ENCODE peak calls at places on chromosomes 4 and X, in seven cellular contexts. One of them, this sample, is unnamed.

GRCh38 chrX:150688911-150689451 is 4.2 kb upstream of the MTMR1 start:
- DNase-seq in glutamatergic neuron: no peak
- DNase-seq in neural crest cell: no peak
- DNase-seq in brain microvascular endothelial cell: peak
- DNase-seq in AG09309: peak
- DNase-seq in GM20000: no peak
- DNase-seq in K562: no peak
- DNase-seq in this sample: peak

GRCh38 chrX:11431833-11432232 is 138.6 kb downstream of the AMELX start:
- DNase-seq in glutamatergic neuron: no peak
- DNase-seq in neural crest cell: no peak
- DNase-seq in brain microvascular endothelial cell: no peak
- DNase-seq in AG09309: no peak
- DNase-seq in GM20000: no peak
- DNase-seq in K562: no peak
- DNase-seq in this sample: no peak

GRCh38 chr4:123417813-123418212 is 21.2 kb downstream of the SPRY1 start:
- DNase-seq in glutamatergic neuron: no peak
- DNase-seq in neural crest cell: no peak
- DNase-seq in brain microvascular endothelial cell: no peak
- DNase-seq in AG09309: no peak
- DNase-seq in GM20000: no peak
- DNase-seq in K562: no peak
- DNase-seq in this sample: no peak

GRCh38 chr4:1347410-1347864 is 429 bp downstream of the UVSSA start:
- DNase-seq in glutamatergic neuron: peak
- DNase-seq in neural crest cell: peak
- DNase-seq in brain microvascular endothelial cell: peak
- DNase-seq in AG09309: peak
- DNase-seq in GM20000: peak
- DNase-seq in K562: peak
- DNase-seq in this sample: peak

GRCh38 chrX:149938427-149939270 is at the start of gene EOLA2:
- DNase-seq in glutamatergic neuron: peak
- DNase-seq in neural crest cell: peak
- DNase-seq in brain microvascular endothelial cell: peak
- DNase-seq in AG09309: peak
- DNase-seq in GM20000: peak
- DNase-seq in K562: peak
- DNase-seq in this sample: peak

GRCh38 chr4:105280338-105280809 is 133.7 kb downstream of the TET2 start:
- DNase-seq in glutamatergic neuron: no peak
- DNase-seq in neural crest cell: no peak
- DNase-seq in brain microvascular endothelial cell: peak
- DNase-seq in AG09309: peak
- DNase-seq in GM20000: no peak
- DNase-seq in K562: no peak
- DNase-seq in this sample: peak

GRCh38 chrX:19190902-19191301 is 68.6 kb upstream of the ADGRG2 start:
- DNase-seq in glutamatergic neuron: no peak
- DNase-seq in neural crest cell: no peak
- DNase-seq in brain microvascular endothelial cell: no peak
- DNase-seq in AG09309: no peak
- DNase-seq in GM20000: peak
- DNase-seq in K562: no peak
- DNase-seq in this sample: no peak

GRCh38 chr4:6974138-6974848 is 64.7 kb downstream of the TBC1D14 start:
- DNase-seq in glutamatergic neuron: peak
- DNase-seq in neural crest cell: peak
- DNase-seq in brain microvascular endothelial cell: peak
- DNase-seq in AG09309: peak
- DNase-seq in GM20000: peak
- DNase-seq in K562: peak
- DNase-seq in this sample: peak

GRCh38 chr4:138510053-138510452 is 267.9 kb upstream of the SLC7A11 start:
- DNase-seq in glutamatergic neuron: no peak
- DNase-seq in neural crest cell: no peak
- DNase-seq in brain microvascular endothelial cell: peak
- DNase-seq in AG09309: no peak
- DNase-seq in GM20000: no peak
- DNase-seq in K562: no peak
- DNase-seq in this sample: no peak

GRCh38 chrX:53598169-53598568 is 88.3 kb downstream of the HUWE1 start:
- DNase-seq in glutamatergic neuron: no peak
- DNase-seq in neural crest cell: no peak
- DNase-seq in brain microvascular endothelial cell: no peak
- DNase-seq in AG09309: no peak
- DNase-seq in GM20000: no peak
- DNase-seq in K562: no peak
- DNase-seq in this sample: no peak

GRCh38 chr4:21948347-21949072 is at the start of gene KCNIP4:
- DNase-seq in glutamatergic neuron: peak
- DNase-seq in neural crest cell: peak
- DNase-seq in brain microvascular endothelial cell: peak
- DNase-seq in AG09309: no peak
- DNase-seq in GM20000: peak
- DNase-seq in K562: no peak
- DNase-seq in this sample: no peak

GRCh38 chr4:37388672-37389368 is 144.3 kb downstream of the NWD2 start:
- DNase-seq in glutamatergic neuron: no peak
- DNase-seq in neural crest cell: no peak
- DNase-seq in brain microvascular endothelial cell: no peak
- DNase-seq in AG09309: no peak
- DNase-seq in GM20000: no peak
- DNase-seq in K562: no peak
- DNase-seq in this sample: no peak

GRCh38 chr4:94414907-94415306 is 36.8 kb upstream of the PDLIM5 start:
- DNase-seq in glutamatergic neuron: no peak
- DNase-seq in neural crest cell: no peak
- DNase-seq in brain microvascular endothelial cell: no peak
- DNase-seq in AG09309: no peak
- DNase-seq in GM20000: no peak
- DNase-seq in K562: no peak
- DNase-seq in this sample: no peak

GRCh38 chr4:67877086-67877485 is 6.7 kb downstream of the TMPRSS11D start:
- DNase-seq in glutamatergic neuron: no peak
- DNase-seq in neural crest cell: no peak
- DNase-seq in brain microvascular endothelial cell: no peak
- DNase-seq in AG09309: no peak
- DNase-seq in GM20000: no peak
- DNase-seq in K562: no peak
- DNase-seq in this sample: no peak

GRCh38 chr4:83906561-83906960 is 370.7 kb downstream of the GPAT3 start:
- DNase-seq in glutamatergic neuron: no peak
- DNase-seq in neural crest cell: no peak
- DNase-seq in brain microvascular endothelial cell: no peak
- DNase-seq in AG09309: peak
- DNase-seq in GM20000: no peak
- DNase-seq in K562: no peak
- DNase-seq in this sample: no peak

GRCh38 chr4:8192748-8193738 is 6.0 kb upstream of the SH3TC1 start:
- DNase-seq in glutamatergic neuron: peak
- DNase-seq in neural crest cell: no peak
- DNase-seq in brain microvascular endothelial cell: peak
- DNase-seq in AG09309: no peak
- DNase-seq in GM20000: peak
- DNase-seq in K562: peak
- DNase-seq in this sample: no peak

GRCh38 chrX:32744906-32745305 is 466.4 kb downstream of the DMD start:
- DNase-seq in glutamatergic neuron: no peak
- DNase-seq in neural crest cell: no peak
- DNase-seq in brain microvascular endothelial cell: no peak
- DNase-seq in AG09309: no peak
- DNase-seq in GM20000: no peak
- DNase-seq in K562: no peak
- DNase-seq in this sample: no peak

GRCh38 chr4:40354158-40354557 is 19.0 kb downstream of the CHRNA9 start:
- DNase-seq in glutamatergic neuron: no peak
- DNase-seq in neural crest cell: no peak
- DNase-seq in brain microvascular endothelial cell: no peak
- DNase-seq in AG09309: no peak
- DNase-seq in GM20000: no peak
- DNase-seq in K562: no peak
- DNase-seq in this sample: no peak

GRCh38 chrX:109934434-109934833 is 68.5 kb upstream of the TMEM164 start:
- DNase-seq in glutamatergic neuron: no peak
- DNase-seq in neural crest cell: no peak
- DNase-seq in brain microvascular endothelial cell: no peak
- DNase-seq in AG09309: no peak
- DNase-seq in GM20000: no peak
- DNase-seq in K562: no peak
- DNase-seq in this sample: no peak

GRCh38 chr4:26896636-26897035 is 36.0 kb downstream of the STIM2 start:
- DNase-seq in glutamatergic neuron: no peak
- DNase-seq in neural crest cell: no peak
- DNase-seq in brain microvascular endothelial cell: peak
- DNase-seq in AG09309: peak
- DNase-seq in GM20000: no peak
- DNase-seq in K562: no peak
- DNase-seq in this sample: no peak

GRCh38 chrX:100424012-100424411 is 13.9 kb upstream of the PCDH19 start:
- DNase-seq in glutamatergic neuron: no peak
- DNase-seq in neural crest cell: no peak
- DNase-seq in brain microvascular endothelial cell: no peak
- DNase-seq in AG09309: no peak
- DNase-seq in GM20000: no peak
- DNase-seq in K562: peak
- DNase-seq in this sample: no peak
- TF ChIP-seq CTCF in glutamatergic neuron: no peak
- TF ChIP-seq CTCF in neural crest cell: peak
- TF ChIP-seq CTCF in brain microvascular endothelial cell: peak
- TF ChIP-seq CTCF in AG09309: no peak
- TF ChIP-seq CTCF in GM20000: no peak
- TF ChIP-seq CTCF in K562: peak
- TF ChIP-seq CTCF in this sample: no peak

GRCh38 chrX:73289039-73289438 is 74.4 kb upstream of the NAP1L2 start:
- DNase-seq in glutamatergic neuron: no peak
- DNase-seq in neural crest cell: no peak
- DNase-seq in brain microvascular endothelial cell: no peak
- DNase-seq in AG09309: no peak
- DNase-seq in GM20000: no peak
- DNase-seq in K562: no peak
- DNase-seq in this sample: no peak
- TF ChIP-seq CTCF in glutamatergic neuron: no peak
- TF ChIP-seq CTCF in neural crest cell: peak
- TF ChIP-seq CTCF in brain microvascular endothelial cell: no peak
- TF ChIP-seq CTCF in AG09309: peak
- TF ChIP-seq CTCF in GM20000: no peak
- TF ChIP-seq CTCF in K562: no peak
- TF ChIP-seq CTCF in this sample: no peak

GRCh38 chrX:121336831-121337421 is 289.5 kb downstream of the GLUD2 start:
- DNase-seq in glutamatergic neuron: no peak
- DNase-seq in neural crest cell: no peak
- DNase-seq in brain microvascular endothelial cell: no peak
- DNase-seq in AG09309: no peak
- DNase-seq in GM20000: no peak
- DNase-seq in K562: no peak
- DNase-seq in this sample: no peak

GRCh38 chrX:121333942-121334341 is 286.5 kb downstream of the GLUD2 start:
- DNase-seq in glutamatergic neuron: no peak
- DNase-seq in neural crest cell: no peak
- DNase-seq in brain microvascular endothelial cell: no peak
- DNase-seq in AG09309: no peak
- DNase-seq in GM20000: no peak
- DNase-seq in K562: no peak
- DNase-seq in this sample: no peak
- TF ChIP-seq CTCF in glutamatergic neuron: no peak
- TF ChIP-seq CTCF in neural crest cell: no peak
- TF ChIP-seq CTCF in brain microvascular endothelial cell: no peak
- TF ChIP-seq CTCF in AG09309: no peak
- TF ChIP-seq CTCF in GM20000: no peak
- TF ChIP-seq CTCF in K562: no peak
- TF ChIP-seq CTCF in this sample: no peak

GRCh38 chrX:34332336-34332735 is 200.2 kb upstream of the FAM47A start:
- DNase-seq in glutamatergic neuron: no peak
- DNase-seq in neural crest cell: no peak
- DNase-seq in brain microvascular endothelial cell: peak
- DNase-seq in AG09309: no peak
- DNase-seq in GM20000: no peak
- DNase-seq in K562: no peak
- DNase-seq in this sample: no peak
- TF ChIP-seq CTCF in glutamatergic neuron: no peak
- TF ChIP-seq CTCF in neural crest cell: peak
- TF ChIP-seq CTCF in brain microvascular endothelial cell: peak
- TF ChIP-seq CTCF in AG09309: no peak
- TF ChIP-seq CTCF in GM20000: no peak
- TF ChIP-seq CTCF in K562: no peak
- TF ChIP-seq CTCF in this sample: peak

GRCh38 chr4:186554485-186554884 is 882 bp downstream of the MTNR1A start:
- DNase-seq in glutamatergic neuron: no peak
- DNase-seq in neural crest cell: peak
- DNase-seq in brain microvascular endothelial cell: peak
- DNase-seq in AG09309: no peak
- DNase-seq in GM20000: no peak
- DNase-seq in K562: peak
- DNase-seq in this sample: no peak
- TF ChIP-seq CTCF in glutamatergic neuron: no peak
- TF ChIP-seq CTCF in neural crest cell: peak
- TF ChIP-seq CTCF in brain microvascular endothelial cell: peak
- TF ChIP-seq CTCF in AG09309: peak
- TF ChIP-seq CTCF in GM20000: no peak
- TF ChIP-seq CTCF in K562: peak
- TF ChIP-seq CTCF in this sample: peak

GRCh38 chrX:119948381-119948780 is 4.8 kb upstream of the NKAP start:
- DNase-seq in glutamatergic neuron: no peak
- DNase-seq in neural crest cell: no peak
- DNase-seq in brain microvascular endothelial cell: no peak
- DNase-seq in AG09309: no peak
- DNase-seq in GM20000: no peak
- DNase-seq in K562: no peak
- DNase-seq in this sample: no peak
- TF ChIP-seq CTCF in glutamatergic neuron: peak
- TF ChIP-seq CTCF in neural crest cell: peak
- TF ChIP-seq CTCF in brain microvascular endothelial cell: no peak
- TF ChIP-seq CTCF in AG09309: no peak
- TF ChIP-seq CTCF in GM20000: no peak
- TF ChIP-seq CTCF in K562: peak
- TF ChIP-seq CTCF in this sample: no peak

GRCh38 chrX:24981030-24981429 is 34.7 kb downstream of the ARX start:
- DNase-seq in glutamatergic neuron: no peak
- DNase-seq in neural crest cell: no peak
- DNase-seq in brain microvascular endothelial cell: no peak
- DNase-seq in AG09309: no peak
- DNase-seq in GM20000: no peak
- DNase-seq in K562: no peak
- DNase-seq in this sample: no peak
- TF ChIP-seq CTCF in glutamatergic neuron: no peak
- TF ChIP-seq CTCF in neural crest cell: no peak
- TF ChIP-seq CTCF in brain microvascular endothelial cell: no peak
- TF ChIP-seq CTCF in AG09309: no peak
- TF ChIP-seq CTCF in GM20000: no peak
- TF ChIP-seq CTCF in K562: no peak
- TF ChIP-seq CTCF in this sample: no peak